ENCODE peak calls at places on chromosome 11, in nine cellular contexts. O is endodermal cell; M is stimulated activated CD4-positive, alpha-beta T cell treated with anti-CD3 and anti-CD28 coated beads, Interleukin-1b, Interleukin-23, amount 100 ng/mL, for 48 hours; L is NCI-H460; P is neural crest cell; C is NCI-H1092 treated with DMSO at 0.1 percent for 48 hours; W is activated CD4-positive, alpha-beta T cell treated with anti-CD3 and anti-CD28 coated beads for 24 hours; V is GDM1; Q is esophagus squamous epithelium. X is an unnamed sample.

GRCh38 chr11:71485063-71485399 is 32.0 kb downstream of the NADSYN1 start:
- DNase-seq in Q (no peak), L (no peak), P (no peak), W (no peak), O (no peak), V (no peak), C (no peak), M (no peak), X (no peak)

GRCh38 chr11:131866535-131867400 is 496.4 kb downstream of the NTM start:
- DNase-seq in L (no peak), W (no peak), O (no peak), V (no peak), C (no peak), M (no peak), Q (no peak), P (no peak), X (peak)

GRCh38 chr11:134126197-134126822 is 57.4 kb downstream of the JAM3 start:
- DNase-seq in Q (no peak), W (no peak), O (peak), P (no peak), V (no peak), C (no peak), L (no peak), M (no peak), X (no peak)

GRCh38 chr11:114738954-114739353 is 60.6 kb downstream of the NXPE2 start:
- DNase-seq in W (no peak), M (peak), L (no peak), O (peak), V (no peak), P (peak), Q (no peak), C (peak), X (no peak)

GRCh38 chr11:61718613-61719302 is 33.7 kb upstream of the MYRF start:
- DNase-seq in Q (no peak), W (no peak), C (peak), V (no peak), M (no peak), O (peak), P (peak), L (no peak), X (no peak)

GRCh38 chr11:126155402-126156187 is 55.9 kb downstream of the RPUSD4 start:
- DNase-seq in V (no peak), W (no peak), L (no peak), Q (no peak), C (no peak), M (no peak), P (no peak), O (no peak), X (no peak)

GRCh38 chr11:48044577-48044976 is 64.2 kb downstream of the PTPRJ start:
- DNase-seq in Q (no peak), M (no peak), V (no peak), P (no peak), C (no peak), O (no peak), L (no peak), W (no peak), X (no peak)

GRCh38 chr11:66727883-66728759 is 895 bp downstream of the SPTBN2 start:
- DNase-seq in L (no peak), C (peak), M (no peak), P (peak), Q (no peak), V (no peak), W (no peak), O (peak), X (no peak)

GRCh38 chr11:120510406-120511115 is 987 bp upstream of the GRIK4 start:
- DNase-seq in C (no peak), Q (no peak), M (no peak), L (no peak), P (no peak), V (no peak), W (no peak), O (no peak), X (no peak)

GRCh38 chr11:32136654-32137053 is 45.8 kb downstream of the RCN1 start:
- DNase-seq in C (no peak), L (no peak), P (no peak), Q (no peak), O (no peak), M (no peak), W (no peak), V (no peak), X (no peak)

GRCh38 chr11:105229758-105230157 is 90.2 kb upstream of the CARD18 start:
- DNase-seq in O (no peak), C (no peak), M (no peak), Q (no peak), W (no peak), L (no peak), P (no peak), V (no peak), X (no peak)

GRCh38 chr11:94885581-94885980 is 87.8 kb downstream of the CWC15 start:
- DNase-seq in Q (no peak), W (no peak), L (no peak), P (no peak), O (no peak), C (no peak), M (no peak), V (no peak), X (no peak)

GRCh38 chr11:128859563-128860441 is 7.3 kb downstream of the KCNJ1 start:
- DNase-seq in P (peak), L (peak), C (peak), Q (peak), O (peak), M (peak), W (peak), V (no peak), X (no peak)

X was measured in vagina.